ENCODE peak calls at places on chromosomes 7 and 10, in six cellular contexts. J, D, I, W, M and R are unnamed samples.

GRCh38 chr7:34220501-34220900 is 315.2 kb downstream of the BMPER start:
- DNase-seq in M (no peak), D (no peak), J (no peak), I (no peak), W (no peak), R (no peak)

GRCh38 chr7:71801996-71802395 is 610.1 kb downstream of the CALN1 start:
- DNase-seq in W (no peak), D (no peak), I (no peak), J (no peak), M (no peak), R (no peak)

GRCh38 chr10:120995768-120996167 is 144.6 kb downstream of the WDR11 start:
- DNase-seq in W (no peak), I (no peak), J (no peak), D (no peak), M (no peak), R (no peak)

GRCh38 chr7:115478426-115478825 is 552.1 kb downstream of the TFEC start:
- DNase-seq in I (no peak), J (no peak), M (no peak), D (no peak), W (no peak), R (no peak)

GRCh38 chr10:89556590-89556989 is 21.2 kb upstream of the SLC16A12 start:
- DNase-seq in M (no peak), W (no peak), J (no peak), I (no peak), D (no peak), R (no peak)

GRCh38 chr10:128219295-128219694 is 93.1 kb upstream of the MKI67 start:
- DNase-seq in I (no peak), J (no peak), D (no peak), W (no peak), M (no peak), R (no peak)

GRCh38 chr7:134755422-134756022 is 23.9 kb upstream of the CALD1 start:
- DNase-seq in W (no peak), D (peak), I (peak), J (no peak), M (no peak), R (no peak)

GRCh38 chr10:110410329-110411046 is 87.2 kb upstream of the DUSP5 start:
- DNase-seq in I (no peak), W (no peak), J (peak), M (no peak), D (peak), R (peak)

GRCh38 chr10:110852255-110852896 is 19.4 kb upstream of the PDCD4 start:
- DNase-seq in I (peak), W (no peak), D (no peak), M (no peak), J (no peak), R (no peak)

GRCh38 chr7:149329787-149330334 is 67.9 kb downstream of the ZNF783 start:
- DNase-seq in D (no peak), M (no peak), W (no peak), J (no peak), I (no peak), R (no peak)

GRCh38 chr7:43764039-43764789 is 5.7 kb downstream of the BLVRA start:
- DNase-seq in D (peak), W (no peak), J (no peak), I (peak), M (peak), R (no peak)

GRCh38 chr10:124125305-124126116 is 32.1 kb upstream of the CHST15 start:
- DNase-seq in M (no peak), W (peak), J (no peak), I (no peak), D (no peak), R (no peak)

GRCh38 chr10:22365233-22365632 is 19.9 kb downstream of the SPAG6 start:
- DNase-seq in W (no peak), D (no peak), J (no peak), I (no peak), M (no peak), R (no peak)